ENCODE peak calls at places on chromosomes 5 and 9, in four cellular contexts. D, Q, B and R are unnamed samples.

GRCh38 chr9:86534572-86535258 is 180.5 kb upstream of the TUT7 start:
- DNase-seq in D (peak; percentile 96), B (no peak), Q (no peak), R (no peak)

GRCh38 chr5:100043475-100043874 is 491.7 kb upstream of the FAM174A start:
- DNase-seq in B (no peak), D (no peak), Q (no peak), R (no peak)

GRCh38 chr9:5800969-5801738 is 31.8 kb downstream of the ERMP1 start:
- DNase-seq in D (peak; percentile 8), B (no peak), Q (no peak), R (no peak)

GRCh38 chr5:89735108-89735507 is 674.4 kb downstream of the CETN3 start:
- DNase-seq in Q (no peak), B (no peak), D (peak; percentile 50), R (no peak)

GRCh38 chr5:1324719-1325190 is 20.1 kb downstream of the CLPTM1L start:
- DNase-seq in D (no peak), B (no peak), Q (no peak), R (no peak)

GRCh38 chr5:129767927-129768380 is 20.1 kb downstream of the MINAR2 start:
- DNase-seq in B (peak; percentile 43), Q (peak; percentile 63), D (peak; percentile 83), R (peak; percentile 37)

GRCh38 chr5:62593331-62593730 is 14.7 kb downstream of the LRRC70 start:
- DNase-seq in B (no peak), D (peak; percentile 24), Q (no peak), R (no peak)

GRCh38 chr5:110087829-110088228 is 398.1 kb downstream of the MAN2A1 start:
- DNase-seq in Q (no peak), B (no peak), D (peak; percentile 71), R (no peak)

GRCh38 chr5:138702827-138703194 is 50.4 kb upstream of the CTNNA1 start:
- DNase-seq in D (no peak), B (no peak), Q (no peak), R (no peak)